ENCODE peak calls at places on chromosomes 16 and 17, in nine cellular contexts. One of them, this sample, is unnamed.

GRCh38 chr16:28549301-28549899 is 4.3 kb upstream of the SGF29 start:
- DNase-seq in mesendoderm: no peak
- DNase-seq in iris pigment epithelial cell: peak; percentile 51
- DNase-seq in anterior cingulate cortex: no peak
- DNase-seq in Peyer's patch: no peak
- DNase-seq in fibroblast of villous mesenchyme: peak; percentile 54
- DNase-seq in T-cell: no peak
- DNase-seq in A549: peak; percentile 62
- DNase-seq in NCI-H1105: no peak
- DNase-seq in this sample: no peak

GRCh38 chr17:65557349-65558310 is 3.8 kb downstream of the AXIN2 start:
- DNase-seq in NCI-H1105: no peak
- DNase-seq in T-cell: peak; percentile 11
- DNase-seq in fibroblast of villous mesenchyme: no peak
- DNase-seq in Peyer's patch: no peak
- DNase-seq in mesendoderm: no peak
- DNase-seq in iris pigment epithelial cell: peak; percentile 50
- DNase-seq in anterior cingulate cortex: no peak
- DNase-seq in A549: peak; percentile 68
- DNase-seq in this sample: no peak

GRCh38 chr16:58466396-58466795 is 33.5 kb upstream of the NDRG4 start:
- DNase-seq in T-cell: no peak
- DNase-seq in anterior cingulate cortex: no peak
- DNase-seq in mesendoderm: no peak
- DNase-seq in Peyer's patch: no peak
- DNase-seq in NCI-H1105: no peak
- DNase-seq in fibroblast of villous mesenchyme: no peak
- DNase-seq in iris pigment epithelial cell: no peak
- DNase-seq in A549: no peak
- DNase-seq in this sample: no peak

GRCh38 chr17:74466111-74466784 is at the start of gene CD300A:
- DNase-seq in Peyer's patch: no peak
- DNase-seq in A549: no peak
- DNase-seq in anterior cingulate cortex: no peak
- DNase-seq in NCI-H1105: no peak
- DNase-seq in T-cell: no peak
- DNase-seq in mesendoderm: no peak
- DNase-seq in iris pigment epithelial cell: no peak
- DNase-seq in fibroblast of villous mesenchyme: no peak
- DNase-seq in this sample: no peak

GRCh38 chr16:22428654-22429053 is 54.2 kb upstream of the CDR2 start:
- DNase-seq in A549: no peak
- DNase-seq in Peyer's patch: no peak
- DNase-seq in iris pigment epithelial cell: no peak
- DNase-seq in mesendoderm: no peak
- DNase-seq in T-cell: no peak
- DNase-seq in NCI-H1105: no peak
- DNase-seq in anterior cingulate cortex: no peak
- DNase-seq in fibroblast of villous mesenchyme: no peak
- DNase-seq in this sample: no peak

GRCh38 chr17:81821603-81822311 is 11.3 kb downstream of the MCRIP1 start:
- DNase-seq in iris pigment epithelial cell: peak; percentile 26
- DNase-seq in Peyer's patch: peak; percentile 95
- DNase-seq in T-cell: no peak
- DNase-seq in A549: peak; percentile 85
- DNase-seq in fibroblast of villous mesenchyme: peak; percentile 88
- DNase-seq in anterior cingulate cortex: no peak
- DNase-seq in NCI-H1105: no peak
- DNase-seq in mesendoderm: peak; percentile 64
- DNase-seq in this sample: no peak

GRCh38 chr16:30567160-30567990 is 4.1 kb downstream of the ZNF688 start:
- DNase-seq in anterior cingulate cortex: no peak
- DNase-seq in iris pigment epithelial cell: no peak
- DNase-seq in NCI-H1105: no peak
- DNase-seq in fibroblast of villous mesenchyme: no peak
- DNase-seq in T-cell: peak; percentile 50
- DNase-seq in mesendoderm: no peak
- DNase-seq in A549: peak; percentile 32
- DNase-seq in Peyer's patch: no peak
- DNase-seq in this sample: no peak

GRCh38 chr17:77795685-77796084 is 162.8 kb upstream of the TNRC6C start:
- DNase-seq in mesendoderm: no peak
- DNase-seq in A549: no peak
- DNase-seq in NCI-H1105: no peak
- DNase-seq in fibroblast of villous mesenchyme: no peak
- DNase-seq in anterior cingulate cortex: no peak
- DNase-seq in T-cell: no peak
- DNase-seq in Peyer's patch: peak; percentile 18
- DNase-seq in iris pigment epithelial cell: no peak
- DNase-seq in this sample: no peak

GRCh38 chr17:57782642-57783337 is 37.7 kb upstream of the CCDC182 start:
- DNase-seq in A549: no peak
- DNase-seq in iris pigment epithelial cell: no peak
- DNase-seq in NCI-H1105: no peak
- DNase-seq in anterior cingulate cortex: no peak
- DNase-seq in T-cell: no peak
- DNase-seq in fibroblast of villous mesenchyme: no peak
- DNase-seq in mesendoderm: peak; percentile 26
- DNase-seq in Peyer's patch: no peak
- DNase-seq in this sample: no peak

GRCh38 chr17:66712453-66712852 is 122.5 kb upstream of the CACNG5 start:
- DNase-seq in Peyer's patch: no peak
- DNase-seq in NCI-H1105: no peak
- DNase-seq in mesendoderm: no peak
- DNase-seq in T-cell: no peak
- DNase-seq in iris pigment epithelial cell: no peak
- DNase-seq in anterior cingulate cortex: no peak
- DNase-seq in fibroblast of villous mesenchyme: no peak
- DNase-seq in A549: peak; percentile 58
- DNase-seq in this sample: no peak

GRCh38 chr16:87328846-87329245 is 11.7 kb upstream of the C16orf95 start:
- DNase-seq in Peyer's patch: peak; percentile 34
- DNase-seq in mesendoderm: no peak
- DNase-seq in T-cell: no peak
- DNase-seq in NCI-H1105: no peak
- DNase-seq in anterior cingulate cortex: no peak
- DNase-seq in A549: no peak
- DNase-seq in iris pigment epithelial cell: no peak
- DNase-seq in fibroblast of villous mesenchyme: no peak
- DNase-seq in this sample: no peak

GRCh38 chr17:81665205-81666091 is 957 bp downstream of the OXLD1 start:
- DNase-seq in iris pigment epithelial cell: peak; percentile 24
- DNase-seq in fibroblast of villous mesenchyme: no peak
- DNase-seq in NCI-H1105: no peak
- DNase-seq in A549: peak; percentile 61
- DNase-seq in T-cell: peak; percentile 26
- DNase-seq in mesendoderm: peak; percentile 51
- DNase-seq in anterior cingulate cortex: no peak
- DNase-seq in Peyer's patch: no peak
- DNase-seq in this sample: no peak

GRCh38 chr17:78541488-78542237 is 35.5 kb downstream of the DNAH17 start:
- DNase-seq in A549: peak; percentile 95
- DNase-seq in Peyer's patch: no peak
- DNase-seq in iris pigment epithelial cell: peak; percentile 28
- DNase-seq in anterior cingulate cortex: no peak
- DNase-seq in NCI-H1105: no peak
- DNase-seq in mesendoderm: peak; percentile 24
- DNase-seq in T-cell: no peak
- DNase-seq in fibroblast of villous mesenchyme: no peak
- DNase-seq in this sample: no peak

GRCh38 chr16:554297-554621 is 5.9 kb upstream of the PRR35 start:
- DNase-seq in Peyer's patch: no peak
- DNase-seq in anterior cingulate cortex: no peak
- DNase-seq in fibroblast of villous mesenchyme: no peak
- DNase-seq in iris pigment epithelial cell: no peak
- DNase-seq in NCI-H1105: no peak
- DNase-seq in A549: no peak
- DNase-seq in mesendoderm: no peak
- DNase-seq in T-cell: no peak
- DNase-seq in this sample: no peak

GRCh38 chr17:65936013-65936412 is 255.9 kb downstream of the CEP112 start:
- DNase-seq in Peyer's patch: no peak
- DNase-seq in mesendoderm: no peak
- DNase-seq in anterior cingulate cortex: no peak
- DNase-seq in iris pigment epithelial cell: peak; percentile 58
- DNase-seq in fibroblast of villous mesenchyme: no peak
- DNase-seq in T-cell: no peak
- DNase-seq in A549: no peak
- DNase-seq in NCI-H1105: no peak
- DNase-seq in this sample: no peak

This sample was measured in smooth muscle cell of the brain vasculature.